ENCODE peak calls at places on chromosomes 13 and 19, in six cellular contexts. U is aorta, M is Calu3, O is nucleus accumbens, H is renal cortical epithelial cell, B is A673. S is an unnamed sample.

GRCh38 chr13:99496322-99497142 is 4.7 kb upstream of the TM9SF2 start:
- DNase-seq in O (no peak), H (peak; percentile 5), U (peak; percentile 76), M (peak; percentile 50), B (peak; percentile 86), S (no peak)

GRCh38 chr13:28657784-28658538 is 969 bp upstream of the POMP start:
- DNase-seq in O (no peak), H (no peak), M (no peak), B (peak; percentile 23), U (no peak), S (peak; percentile 8)

GRCh38 chr19:18029617-18030338 is 21.8 kb downstream of the ARRDC2 start:
- DNase-seq in M (peak; percentile 60), B (peak; percentile 62), O (peak; percentile 51), H (peak; percentile 51), U (no peak), S (peak; percentile 79)

GRCh38 chr13:33639640-33640080 is 178.3 kb upstream of the RFC3 start:
- DNase-seq in H (peak; percentile 56), U (no peak), B (no peak), O (no peak), M (no peak), S (peak; percentile 28)

GRCh38 chr13:22285867-22286632 is 615.2 kb downstream of the FGF9 start:
- DNase-seq in B (no peak), U (no peak), H (no peak), M (no peak), O (no peak), S (no peak)

GRCh38 chr19:48258350-48258749 is 2.6 kb upstream of the CARD8 start:
- DNase-seq in B (peak; percentile 87), O (no peak), M (no peak), U (no peak), H (no peak), S (no peak)

GRCh38 chr13:42720116-42720857 is 61.1 kb upstream of the FAM216B start:
- DNase-seq in B (peak; percentile 81), O (no peak), M (peak; percentile 49), U (no peak), H (peak; percentile 82), S (peak; percentile 39)

GRCh38 chr19:5369962-5370367 is 29.4 kb upstream of the PTPRS start:
- DNase-seq in B (peak; percentile 61), O (no peak), U (no peak), H (no peak), M (peak; percentile 65), S (peak; percentile 36)

GRCh38 chr19:2309734-2310362 is 1.9 kb upstream of the LINGO3 start:
- DNase-seq in B (no peak), H (no peak), M (no peak), O (peak; percentile 49), U (no peak), S (peak; percentile 58)

GRCh38 chr19:36686365-36687213 is 823 bp upstream of the ZNF567 start:
- DNase-seq in U (no peak), B (peak; percentile 3), M (peak; percentile 28), H (peak; percentile 5), O (peak; percentile 16), S (peak; percentile 2)